ENCODE peak calls at places on chromosomes 3 and 15, in nine cellular contexts. D, G, E, W, U, N, T, R and K are unnamed samples.

GRCh38 chr3:105417538-105418289 is 51.0 kb downstream of the ALCAM start:
- DNase-seq in T (no peak), E (peak), D (no peak), N (no peak), U (no peak), W (no peak), R (peak), G (no peak), K (no peak)

GRCh38 chr3:31671976-31672375 is 139.3 kb downstream of the STT3B start:
- DNase-seq in N (no peak), D (no peak), W (no peak), G (no peak), R (no peak), U (no peak), E (peak), T (no peak), K (no peak)

GRCh38 chr3:77541203-77541922 is 501.5 kb downstream of the ROBO2 start:
- DNase-seq in D (no peak), G (no peak), W (no peak), U (no peak), T (no peak), R (no peak), N (no peak), E (no peak), K (no peak)

GRCh38 chr15:45155739-45156138 is 25.9 kb downstream of the DUOX1 start:
- DNase-seq in U (no peak), W (no peak), D (no peak), T (no peak), R (peak), E (no peak), G (no peak), N (no peak), K (no peak)

GRCh38 chr3:170811515-170811914 is 58.5 kb downstream of the RPL22L1 start:
- DNase-seq in R (peak), G (no peak), W (no peak), D (no peak), T (no peak), N (no peak), E (peak), U (no peak), K (no peak)

GRCh38 chr15:56537881-56538280 is 72.9 kb upstream of the MNS1 start:
- DNase-seq in G (no peak), R (no peak), U (no peak), T (peak), E (peak), D (no peak), N (no peak), W (peak), K (peak)

GRCh38 chr15:51024735-51025453 is 69.8 kb downstream of the TNFAIP8L3 start:
- DNase-seq in U (no peak), R (no peak), T (no peak), N (no peak), D (no peak), W (no peak), E (peak), G (no peak), K (no peak)

GRCh38 chr3:129593595-129594339 is 12.7 kb downstream of the PLXND1 start:
- DNase-seq in T (peak), U (no peak), D (no peak), W (peak), G (no peak), E (no peak), R (peak), N (peak), K (peak)

GRCh38 chr3:100968908-100969556 is 24.2 kb downstream of the ABI3BP start:
- DNase-seq in E (no peak), D (no peak), T (no peak), N (no peak), W (no peak), R (no peak), G (no peak), U (no peak), K (no peak)

GRCh38 chr15:66595937-66596545 is 30.2 kb upstream of the LCTL start:
- DNase-seq in R (no peak), E (peak), N (no peak), G (no peak), D (no peak), U (no peak), T (no peak), W (no peak), K (no peak)

GRCh38 chr15:53193149-53193548 is 403.0 kb upstream of the ONECUT1 start:
- DNase-seq in T (no peak), D (no peak), G (no peak), W (no peak), U (no peak), N (no peak), R (peak), E (peak), K (peak)

GRCh38 chr15:95937128-95937528 is 393.4 kb upstream of the NR2F2 start:
- DNase-seq in G (no peak), W (no peak), D (no peak), N (no peak), T (no peak), E (peak), U (no peak), R (no peak), K (no peak)

GRCh38 chr3:50674349-50675178 is at the start of gene DOCK3:
- DNase-seq in E (peak), W (peak), N (peak), T (peak), G (peak), D (peak), R (peak), U (peak), K (no peak)

GRCh38 chr15:50149090-50149489 is 30.1 kb upstream of the ATP8B4 start:
- DNase-seq in N (peak), W (no peak), E (no peak), G (no peak), U (no peak), R (no peak), D (no peak), T (no peak), K (no peak)

GRCh38 chr15:101187820-101188516 is 63.9 kb downstream of the CHSY1 start:
- DNase-seq in E (peak), G (no peak), R (peak), W (no peak), D (no peak), U (peak), T (no peak), N (no peak), K (no peak)

GRCh38 chr3:115341208-115341607 is 194.1 kb upstream of the ZBTB20 start:
- DNase-seq in G (no peak), N (no peak), T (no peak), R (peak), D (no peak), E (peak), W (no peak), U (no peak), K (no peak)

GRCh38 chr3:152941825-152942224 is 106.9 kb downstream of the P2RY1 start:
- DNase-seq in R (no peak), G (no peak), T (no peak), U (no peak), N (no peak), D (no peak), W (no peak), E (no peak), K (no peak)

GRCh38 chr3:4425707-4426106 is 41.4 kb downstream of the SUMF1 start:
- DNase-seq in E (peak), D (no peak), T (no peak), N (no peak), G (no peak), U (no peak), W (no peak), R (no peak), K (no peak)

GRCh38 chr15:38589502-38589901 is 24.9 kb upstream of the RASGRP1 start:
- DNase-seq in D (no peak), G (no peak), N (no peak), E (peak), W (no peak), T (no peak), U (peak), R (peak), K (no peak)

GRCh38 chr15:68414591-68414990 is 17.4 kb downstream of the ITGA11 start:
- DNase-seq in U (no peak), T (no peak), G (no peak), R (no peak), W (no peak), N (no peak), D (no peak), E (no peak), K (no peak)

GRCh38 chr3:10354373-10355015 is 33.6 kb upstream of the SEC13 start:
- DNase-seq in D (no peak), R (peak), U (no peak), E (no peak), W (no peak), T (no peak), N (no peak), G (no peak), K (no peak)

GRCh38 chr15:74528876-74529275 is 12.1 kb upstream of the ARID3B start:
- DNase-seq in R (no peak), N (no peak), W (no peak), E (no peak), G (no peak), U (no peak), T (no peak), D (no peak), K (no peak)

GRCh38 chr3:66363133-66363532 is 137.7 kb downstream of the LRIG1 start:
- DNase-seq in N (no peak), T (no peak), D (no peak), E (peak), U (no peak), G (no peak), R (no peak), W (no peak), K (no peak)

GRCh38 chr15:69730281-69731235 is 277.9 kb downstream of the RPLP1 start:
- DNase-seq in T (no peak), G (no peak), R (peak), U (no peak), E (no peak), N (no peak), W (no peak), D (no peak), K (no peak)

GRCh38 chr3:157572559-157573270 is 69.5 kb upstream of the VEPH1 start:
- DNase-seq in N (peak), T (no peak), E (peak), G (peak), W (no peak), U (no peak), R (peak), D (no peak), K (peak)

GRCh38 chr3:128001576-128001975 is 50.7 kb upstream of the SEC61A1 start:
- DNase-seq in D (no peak), E (no peak), U (no peak), T (no peak), N (no peak), W (no peak), G (no peak), R (no peak), K (no peak)

GRCh38 chr3:59992578-59992977 is 942.8 kb upstream of the CFAP20DC start:
- DNase-seq in R (no peak), N (no peak), E (no peak), T (no peak), U (no peak), G (no peak), D (no peak), W (no peak), K (no peak)